ENCODE peak calls at places on chromosome 20, in nine cellular contexts. O is body of pancreas; N is foreskin keratinocyte; H is stimulated activated naive CD8-positive, alpha-beta T cell treated with anti-CD3 and anti-CD28 coated beads, Interleukin-15, Interleukin-2, amounts not matched to agents 100 U/mL and 50 U/mL, for 24 hours; X is psoas muscle; K is activated CD8-positive, alpha-beta T cell treated with anti-CD3 and anti-CD28 coated beads for 36 hours; C is GM12878; U is natural killer cell; B is activated CD4-positive, CD25-positive, alpha-beta regulatory T cell treated with anti-CD3 and anti-CD28 coated beads, Interleukin-2, amount 50 U/mL, for 24 hours. F is an unnamed sample.

GRCh38 chr20:62367483-62368302 is 581 bp upstream of the LAMA5 start:
- ATAC-seq in O (peak; percentile 12), N (no peak), H (no peak), X (peak; percentile 18), K (no peak), C (peak; percentile 41), U (peak; percentile 17), B (no peak), F (no peak)

GRCh38 chr20:38357653-38358207 is 11.4 kb downstream of the LBP start:
- ATAC-seq in O (no peak), N (no peak), H (no peak), X (no peak), K (peak; percentile 49), C (no peak), U (no peak), B (no peak), F (no peak)

GRCh38 chr20:49684335-49684997 is 29.2 kb downstream of the B4GALT5 start:
- ATAC-seq in O (no peak), N (no peak), H (no peak), X (no peak), K (no peak), C (no peak), U (no peak), B (no peak), F (no peak)

GRCh38 chr20:41533537-41534136 is 84.5 kb downstream of the CHD6 start:
- ATAC-seq in O (no peak), N (no peak), H (no peak), X (no peak), K (no peak), C (no peak), U (no peak), B (no peak), F (no peak)

GRCh38 chr20:17543531-17543961 is 12.4 kb upstream of the BFSP1 start:
- ATAC-seq in O (no peak), N (no peak), H (no peak), X (peak; percentile 33), K (no peak), C (no peak), U (no peak), B (no peak), F (no peak)

GRCh38 chr20:3051385-3052019 is 5.7 kb downstream of the MRPS26 start:
- ATAC-seq in O (no peak), N (peak; percentile 49), H (no peak), X (no peak), K (no peak), C (peak; percentile 32), U (no peak), B (no peak), F (no peak)

GRCh38 chr20:52637201-52637600 is 335.0 kb upstream of the TSHZ2 start:
- ATAC-seq in O (no peak), N (no peak), H (no peak), X (no peak), K (no peak), C (no peak), U (no peak), B (no peak), F (no peak)

GRCh38 chr20:25077610-25078169 is 4.3 kb downstream of the VSX1 start:
- ATAC-seq in O (peak; percentile 45), N (peak; percentile 34), H (peak; percentile 38), X (peak; percentile 90), K (peak; percentile 49), C (peak; percentile 79), U (no peak), B (no peak), F (no peak)

GRCh38 chr20:45290677-45291355 is 15.8 kb upstream of the RBPJL start:
- ATAC-seq in O (peak; percentile 73), N (peak; percentile 62), H (peak; percentile 49), X (peak; percentile 83), K (peak; percentile 60), C (peak; percentile 73), U (peak; percentile 55), B (peak; percentile 14), F (peak; percentile 44)

F was measured in stimulated activated memory B cell treated with anti-CD40 and anti-IgM and Interleukin-4, amounts not matched to agents 10 μg/mL and 1 μg/mL and 100 μg/mL, for 72 hours.